ENCODE peak calls at places on chromosomes 13 and 19, in six cellular contexts. K is choroid plexus epithelial cell; Q is NCI-H2171; W is stimulated activated CD4-positive, alpha-beta T cell treated with anti-CD3 and anti-CD28 coated beads, Interleukin-1b, Interleukin-23, amount 100 ng/mL, for 1 hour; Z is T-helper 9 cell; C is fibroblast of lung. M is an unnamed sample.

GRCh38 chr19:28627669-28628068 is 585.3 kb downstream of the UQCRFS1 start:
- DNase-seq in Z (no peak), K (no peak), W (no peak), Q (no peak), C (no peak), M (no peak)

GRCh38 chr19:39428309-39429112 is 7.2 kb downstream of the RPS16 start:
- DNase-seq in W (no peak), Z (no peak), Q (no peak), K (peak), C (peak), M (no peak)

GRCh38 chr19:57903298-57904174 is 12.9 kb downstream of the ZNF417 start:
- DNase-seq in K (peak), Z (no peak), C (peak), Q (no peak), W (no peak), M (peak)

GRCh38 chr19:655691-656090 is 7.3 kb downstream of the RNF126 start:
- DNase-seq in C (no peak), W (no peak), K (no peak), Z (no peak), Q (no peak), M (no peak)

GRCh38 chr13:51325837-51326236 is 13.7 kb upstream of the SERPINE3 start:
- DNase-seq in K (no peak), C (no peak), Z (no peak), Q (no peak), W (no peak), M (no peak)

GRCh38 chr19:29785955-29786589 is 25.7 kb upstream of the CCNE1 start:
- DNase-seq in C (no peak), W (no peak), K (no peak), Q (no peak), Z (no peak), M (no peak)

GRCh38 chr13:34155931-34156607 is 338.1 kb downstream of the RFC3 start:
- DNase-seq in C (peak), K (peak), Q (no peak), W (no peak), Z (no peak), M (peak)

GRCh38 chr13:98570929-98571372 is 6.0 kb downstream of the STK24 start:
- DNase-seq in Q (no peak), C (no peak), K (peak), W (no peak), Z (peak), M (peak)

GRCh38 chr13:91722267-91722884 is 324.0 kb downstream of the GPC5 start:
- DNase-seq in W (no peak), Z (no peak), Q (peak), K (peak), C (peak), M (no peak)

GRCh38 chr13:109256866-109257760 is 529.3 kb downstream of the IRS2 start:
- DNase-seq in Z (no peak), K (peak), W (no peak), C (peak), Q (no peak), M (no peak)

GRCh38 chr19:870963-871401 is 11.5 kb downstream of the CFD start:
- DNase-seq in K (no peak), Z (no peak), Q (no peak), W (no peak), C (peak), M (no peak)

GRCh38 chr13:113976711-113977684 is 3.1 kb upstream of the C13orf46 start:
- DNase-seq in W (no peak), C (peak), K (peak), Z (no peak), Q (no peak), M (no peak)

GRCh38 chr13:98222816-98223215 is 45.7 kb upstream of the RNF113B start:
- DNase-seq in Q (no peak), C (no peak), W (no peak), Z (no peak), K (no peak), M (no peak)

GRCh38 chr13:106650690-106651205 is 82.8 kb upstream of the ARGLU1 start:
- DNase-seq in Z (no peak), Q (no peak), K (no peak), C (peak), W (no peak), M (no peak)

GRCh38 chr13:67230774-67231480 is 791 bp upstream of the PCDH9 start:
- DNase-seq in Z (peak), C (peak), Q (peak), W (no peak), K (peak), M (no peak)

GRCh38 chr13:51221674-51222509 is at the start of gene FAM124A:
- DNase-seq in W (no peak), K (peak), Z (no peak), C (peak), Q (peak), M (no peak)

GRCh38 chr19:23460656-23461055 is 65.4 kb upstream of the ZNF91 start:
- DNase-seq in C (no peak), Q (no peak), Z (no peak), K (no peak), W (no peak), M (no peak)